ENCODE peak calls at places on chromosomes 5 and 9, in ten cellular contexts. O is sigmoid colon, J is mammary epithelial cell, Z is A549, L is DND-41, D is H9, G is body of pancreas, N is psoas muscle, Q is spleen, U is tibial artery. Y is an unnamed sample.

GRCh38 chr9:91119147-91119546 is 242.6 kb downstream of the AUH start:
- DNase-seq in O (no peak), J (peak), Z (no peak), L (no peak), D (no peak), G (no peak), N (no peak), Q (no peak), U (no peak), Y (peak)

GRCh38 chr5:459562-460412 is 16.8 kb downstream of the EXOC3 start:
- DNase-seq in O (peak), J (no peak), Z (no peak), L (no peak), D (peak), G (no peak), N (no peak), Q (peak), U (peak), Y (no peak)

GRCh38 chr5:68777145-68777544 is 316.7 kb upstream of the SLC30A5 start:
- DNase-seq in O (no peak), J (no peak), Z (no peak), L (no peak), D (no peak), G (no peak), N (no peak), Q (no peak), U (no peak), Y (no peak)

GRCh38 chr5:110899566-110900412 is 161.0 kb downstream of the SLC25A46 start:
- DNase-seq in O (no peak), J (peak), Z (no peak), L (no peak), D (no peak), G (no peak), N (no peak), Q (no peak), U (no peak), Y (peak)

GRCh38 chr9:71628247-71628646 is 140.1 kb downstream of the CEMIP2 start:
- DNase-seq in O (no peak), J (no peak), Z (no peak), L (no peak), D (no peak), G (no peak), N (no peak), Q (no peak), U (no peak), Y (no peak)

GRCh38 chr9:35914307-35914807 is 5.1 kb downstream of the SPAAR start:
- DNase-seq in O (peak), J (no peak), Z (peak), L (no peak), D (peak), G (peak), N (peak), Q (peak), U (no peak), Y (no peak)

GRCh38 chr5:54528633-54529032 is 11.1 kb downstream of the SNX18 start:
- DNase-seq in O (no peak), J (no peak), Z (no peak), L (no peak), D (no peak), G (no peak), N (no peak), Q (no peak), U (no peak), Y (no peak)

GRCh38 chr9:74078647-74079046 is 418.5 kb upstream of the RORB start:
- DNase-seq in O (no peak), J (peak), Z (no peak), L (no peak), D (no peak), G (no peak), N (no peak), Q (no peak), U (no peak), Y (no peak)

GRCh38 chr9:123347289-123348060 is 8.5 kb upstream of the CRB2 start:
- DNase-seq in O (no peak), J (no peak), Z (peak), L (no peak), D (no peak), G (no peak), N (no peak), Q (no peak), U (no peak), Y (no peak)

GRCh38 chr9:137002646-137003041 is 6.3 kb upstream of the CLIC3 start:
- DNase-seq in O (no peak), J (no peak), Z (no peak), L (no peak), D (no peak), G (no peak), N (no peak), Q (no peak), U (no peak), Y (no peak)

GRCh38 chr5:32343058-32343672 is 30.4 kb upstream of the MTMR12 start:
- DNase-seq in O (no peak), J (no peak), Z (no peak), L (no peak), D (no peak), G (no peak), N (no peak), Q (no peak), U (no peak), Y (no peak)

GRCh38 chr5:66554211-66554610 is 42.0 kb upstream of the MAST4 start:
- DNase-seq in O (no peak), J (peak), Z (no peak), L (peak), D (no peak), G (no peak), N (no peak), Q (no peak), U (no peak), Y (peak)

DNA sequence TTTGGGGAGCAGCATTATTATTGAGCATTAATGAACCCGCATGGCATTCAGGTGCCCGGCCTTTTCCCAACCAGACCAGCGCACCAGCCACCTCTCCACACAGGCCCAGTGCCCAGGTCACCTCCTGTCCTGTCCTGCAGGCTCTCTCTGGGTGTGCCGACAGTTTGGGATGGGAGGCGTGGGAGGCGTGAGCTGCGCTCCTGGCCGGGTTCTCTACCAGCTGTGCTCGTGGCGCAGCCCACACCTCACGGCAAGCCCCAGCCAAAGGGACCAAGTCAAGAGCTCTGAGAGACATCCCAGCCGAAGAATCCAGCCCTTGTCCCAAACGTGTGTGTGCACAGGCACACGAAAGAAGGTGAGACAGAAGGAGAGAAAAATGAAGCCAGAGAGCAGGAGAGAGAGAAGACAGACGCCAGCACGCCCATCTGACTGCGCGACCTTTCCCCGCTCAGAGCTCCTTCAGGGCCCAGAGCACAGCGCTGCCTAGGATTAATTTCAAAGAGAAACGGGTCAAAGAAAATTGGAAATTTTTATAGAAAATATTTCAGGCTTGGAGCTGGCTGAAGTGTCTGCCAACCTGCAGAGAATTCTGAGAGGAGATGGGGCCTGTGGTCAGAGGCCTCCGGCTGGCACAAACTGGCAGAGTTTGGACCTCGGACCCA is 81.7 kb downstream of the ADAMTS2 start:
- DNase-seq in O (peak), J (no peak), Z (no peak), L (no peak), D (peak), G (no peak), N (peak), Q (no peak), U (peak), Y (no peak)
- H3K27ac ChIP-seq in O (no peak), J (no peak), Z (no peak), L (no peak), D (no peak), G (no peak), N (no peak), Q (no peak), U (no peak), Y (no peak)

GRCh38 chr5:128667751-128668150 is 129.7 kb upstream of the FBN2 start:
- DNase-seq in O (no peak), J (no peak), Z (no peak), L (no peak), D (no peak), G (no peak), N (no peak), Q (no peak), U (no peak), Y (no peak)

GRCh38 chr5:128668921-128669320 is 130.9 kb upstream of the FBN2 start:
- DNase-seq in O (no peak), J (peak), Z (no peak), L (no peak), D (no peak), G (no peak), N (no peak), Q (no peak), U (no peak), Y (no peak)

GRCh38 chr5:128669803-128670202 is 131.8 kb upstream of the FBN2 start:
- DNase-seq in O (no peak), J (peak), Z (peak), L (no peak), D (no peak), G (peak), N (no peak), Q (no peak), U (no peak), Y (peak)

GRCh38 chr5:128665747-128666355 is 127.8 kb upstream of the FBN2 start:
- DNase-seq in O (no peak), J (peak), Z (no peak), L (no peak), D (no peak), G (no peak), N (no peak), Q (no peak), U (no peak), Y (no peak)

GRCh38 chr5:128667148-128667547 is 129.1 kb upstream of the FBN2 start:
- DNase-seq in O (no peak), J (no peak), Z (peak), L (no peak), D (no peak), G (no peak), N (no peak), Q (no peak), U (no peak), Y (no peak)
- TF ChIP-seq CTCF in O (no peak), J (no peak), Z (peak), L (no peak), D (peak), G (no peak), N (no peak), Q (no peak), U (no peak), Y (peak)

GRCh38 chr5:159021360-159022177 is 78.1 kb downstream of the EBF1 start:
- DNase-seq in O (no peak), J (no peak), Z (no peak), L (no peak), D (no peak), G (no peak), N (no peak), Q (no peak), U (no peak), Y (no peak)

GRCh38 chr5:159026781-159027180 is 72.9 kb downstream of the EBF1 start:
- DNase-seq in O (no peak), J (no peak), Z (no peak), L (no peak), D (no peak), G (no peak), N (no peak), Q (no peak), U (no peak), Y (no peak)

GRCh38 chr5:159018855-159019254 is 80.9 kb downstream of the EBF1 start:
- DNase-seq in O (no peak), J (no peak), Z (no peak), L (no peak), D (no peak), G (no peak), N (no peak), Q (no peak), U (no peak), Y (no peak)

GRCh38 chr5:159017787-159018186 is 81.9 kb downstream of the EBF1 start:
- DNase-seq in O (peak), J (peak), Z (peak), L (peak), D (peak), G (no peak), N (peak), Q (no peak), U (peak), Y (peak)

GRCh38 chr5:159022178-159022556 is 77.5 kb downstream of the EBF1 start:
- DNase-seq in O (peak), J (no peak), Z (no peak), L (no peak), D (no peak), G (peak), N (peak), Q (no peak), U (peak), Y (peak)
- H3K27ac ChIP-seq in O (peak), J (no peak), Z (no peak), L (no peak), D (no peak), G (no peak), N (no peak), Q (peak), U (peak), Y (peak)

GRCh38 chr5:28810751-28811136 is 1772.4 kb upstream of the CDH9 start:
- DNase-seq in O (no peak), J (no peak), Z (no peak), L (no peak), D (no peak), G (no peak), N (no peak), Q (no peak), U (no peak), Y (no peak)
- TF ChIP-seq CTCF in O (no peak), J (no peak), Z (peak), L (no peak), D (peak), G (no peak), N (no peak), Q (no peak), U (no peak), Y (peak)

DNA sequence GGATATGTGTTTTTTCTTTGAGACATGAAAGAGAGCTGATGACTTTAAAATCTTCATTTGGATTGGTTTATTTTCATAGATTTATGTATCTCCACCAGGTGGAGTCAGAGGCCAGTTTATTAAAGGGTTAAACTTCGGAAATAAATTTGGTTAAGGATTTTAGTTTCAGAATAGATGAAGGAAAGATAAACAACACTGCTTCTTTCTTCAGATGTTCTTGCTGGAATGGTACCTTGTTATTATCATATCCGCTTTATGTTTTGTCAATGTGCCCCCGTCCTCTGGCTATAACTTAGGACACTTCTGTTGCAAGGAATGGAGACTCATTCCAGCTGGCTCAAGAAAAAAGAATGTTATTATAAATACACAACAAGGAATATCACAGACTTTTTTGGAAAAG is 81.2 kb downstream of the ALDH1A1 start:
- DNase-seq in O (no peak), J (peak), Z (peak), L (no peak), D (no peak), G (no peak), N (no peak), Q (no peak), U (no peak), Y (no peak)
- H3K27ac ChIP-seq in O (peak), J (no peak), Z (peak), L (no peak), D (no peak), G (no peak), N (no peak), Q (no peak), U (no peak), Y (no peak)

DNA sequence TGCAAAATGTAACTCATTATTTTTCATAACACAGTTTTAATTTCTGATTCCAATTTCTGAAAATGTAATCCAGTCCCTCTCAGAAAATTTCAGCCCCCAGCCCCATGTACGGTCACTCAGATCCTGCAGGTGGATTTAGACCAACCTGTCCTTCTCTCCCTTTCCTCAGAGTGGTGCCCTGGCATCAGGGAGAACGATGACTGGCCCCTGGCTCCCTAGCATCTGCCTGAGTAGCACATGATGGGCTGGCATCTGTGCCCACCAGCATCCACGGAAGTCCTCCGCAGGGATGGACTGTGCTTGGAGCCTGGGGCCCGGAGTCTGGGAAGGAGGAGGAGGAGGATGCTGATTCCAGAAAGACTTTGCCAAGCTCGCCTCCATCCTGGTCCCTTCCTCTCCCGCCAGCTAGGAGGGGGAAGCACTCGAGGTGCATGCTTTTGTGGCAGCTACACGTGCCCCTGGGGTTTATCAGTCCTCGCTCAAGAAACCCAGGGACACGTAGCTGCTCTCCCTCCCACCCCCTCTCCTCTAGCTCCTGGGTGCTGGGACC is 54.4 kb upstream of the RUFY1 start:
- DNase-seq in O (no peak), J (no peak), Z (peak), L (no peak), D (no peak), G (no peak), N (no peak), Q (no peak), U (no peak), Y (no peak)
- TF ChIP-seq CTCF in O (no peak), J (no peak), Z (peak), L (peak), D (peak), G (no peak), N (no peak), Q (no peak), U (no peak), Y (no peak)

GRCh38 chr5:126480824-126481223 is 57.6 kb downstream of the GRAMD2B start:
- DNase-seq in O (no peak), J (no peak), Z (no peak), L (no peak), D (no peak), G (no peak), N (no peak), Q (no peak), U (no peak), Y (no peak)
- H3K27ac ChIP-seq in O (peak), J (no peak), Z (no peak), L (no peak), D (no peak), G (no peak), N (no peak), Q (no peak), U (peak), Y (no peak)

GRCh38 chr5:136517755-136518154 is 152.4 kb upstream of the TRPC7 start:
- DNase-seq in O (no peak), J (no peak), Z (no peak), L (no peak), D (no peak), G (no peak), N (no peak), Q (no peak), U (no peak), Y (no peak)
- TF ChIP-seq CTCF in O (no peak), J (no peak), Z (no peak), L (no peak), D (no peak), G (no peak), N (no peak), Q (no peak), U (no peak), Y (no peak)

GRCh38 chr5:147393866-147394265 is 116.0 kb downstream of the DPYSL3 start:
- DNase-seq in O (no peak), J (no peak), Z (no peak), L (no peak), D (peak), G (no peak), N (no peak), Q (no peak), U (no peak), Y (no peak)
- H3K27ac ChIP-seq in O (peak), J (no peak), Z (no peak), L (no peak), D (no peak), G (no peak), N (no peak), Q (no peak), U (no peak), Y (no peak)

Y was measured in brain microvascular endothelial cell.